ENCODE peak calls at places on chromosomes 2 and 18, in four cellular contexts. U is K562, Y is HepG2, A is GM12878. I is an unnamed sample.

GRCh38 chr2:33068261-33068660 is 121.5 kb downstream of the LTBP1 start:
- DNase-seq in U (no peak), Y (no peak), A (no peak), I (no peak)

GRCh38 chr18:45617284-45617683 is 2.0 kb downstream of the SLC14A2 start:
- DNase-seq in U (peak), Y (no peak), A (no peak), I (no peak)

GRCh38 chr2:240351826-240352426 is 83.5 kb upstream of the GPC1 start:
- DNase-seq in U (no peak), Y (no peak), A (no peak), I (no peak)

GRCh38 chr2:73825408-73825807 is 3.4 kb upstream of the STAMBP start:
- DNase-seq in U (no peak), Y (no peak), A (no peak), I (no peak)

GRCh38 chr2:238994876-238995275 is 147.0 kb downstream of the TWIST2 start:
- DNase-seq in U (no peak), Y (no peak), A (no peak), I (no peak)

GRCh38 chr2:126900646-126901319 is 2.1 kb downstream of the TEX51 start:
- DNase-seq in U (no peak), Y (no peak), A (no peak), I (no peak)

GRCh38 chr2:72340665-72341064 is 193.0 kb upstream of the CYP26B1 start:
- DNase-seq in U (no peak), Y (no peak), A (no peak), I (no peak)

GRCh38 chr2:8581601-8582041 is 100.2 kb upstream of the ID2 start:
- DNase-seq in U (no peak), Y (peak), A (no peak), I (no peak)

GRCh38 chr2:99481941-99482340 is 7.9 kb downstream of the REV1 start:
- DNase-seq in U (no peak), Y (peak), A (no peak), I (peak)

GRCh38 chr2:201126308-201127127 is 10.6 kb downstream of the CFLAR start:
- DNase-seq in U (no peak), Y (no peak), A (no peak), I (no peak)

GRCh38 chr2:225462945-225463344 is 63.4 kb downstream of the NYAP2 start:
- DNase-seq in U (no peak), Y (no peak), A (no peak), I (no peak)

GRCh38 chr2:168593713-168594112 is 137.6 kb downstream of the CERS6 start:
- DNase-seq in U (no peak), Y (no peak), A (no peak), I (no peak)

GRCh38 chr18:45782662-45783061 is 42.8 kb upstream of the SIGLEC15 start:
- DNase-seq in U (no peak), Y (no peak), A (no peak), I (no peak)

GRCh38 chr2:18339326-18339725 is 221.1 kb downstream of the RDH14 start:
- DNase-seq in U (no peak), Y (no peak), A (no peak), I (no peak)

GRCh38 chr2:69216535-69217332 is 170.3 kb downstream of the GFPT1 start:
- DNase-seq in U (no peak), Y (peak), A (no peak), I (no peak)

GRCh38 chr18:76005632-76006031 is 489.4 kb downstream of the ZNF516 start:
- DNase-seq in U (no peak), Y (no peak), A (no peak), I (no peak)

GRCh38 chr2:199956062-199956380 is 639 bp downstream of the MAIP1 start:
- DNase-seq in U (no peak), Y (no peak), A (no peak), I (no peak)

GRCh38 chr18:79965119-79965902 is 868 bp downstream of the HSBP1L1 start:
- DNase-seq in U (no peak), Y (peak), A (no peak), I (peak)

GRCh38 chr2:75896779-75897366 is 186.2 kb upstream of the GCFC2 start:
- DNase-seq in U (peak), Y (peak), A (no peak), I (peak)

DNA sequence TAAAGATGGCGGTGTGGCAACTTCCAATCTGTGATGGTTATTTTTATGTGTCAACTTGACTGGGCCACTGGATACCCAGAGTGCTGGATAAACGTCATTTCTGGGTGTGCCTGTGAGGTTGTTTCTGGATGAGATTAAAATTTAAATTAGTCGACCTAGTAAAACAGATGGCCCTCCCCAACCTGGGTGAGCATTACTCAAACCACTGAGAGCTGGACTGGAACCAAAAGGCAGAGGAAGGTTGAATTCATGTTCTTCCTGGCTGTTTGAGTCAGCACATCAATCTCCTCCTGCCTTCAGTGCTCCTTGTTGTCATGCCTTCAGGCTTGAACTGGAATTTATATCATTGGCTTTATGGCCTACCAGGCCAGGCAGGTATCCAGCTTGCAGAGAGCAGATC is 190.8 kb upstream of the RGPD4 start:
- DNase-seq in U (no peak), Y (no peak), A (no peak), I (no peak)
- TF ChIP-seq TARDBP in U (no peak), Y (no peak), A (no peak), I (no peak)

GRCh38 chr2:223654384-223654915 is 52.3 kb upstream of the SCG2 start:
- DNase-seq in U (no peak), Y (no peak), A (no peak), I (no peak)
- TF ChIP-seq SP1 in U (no peak), Y (no peak), A (no peak), I (no peak)

GRCh38 chr2:218031771-218032257 is 29.0 kb upstream of the TNS1 start:
- DNase-seq in U (no peak), Y (no peak), A (no peak), I (no peak)

GRCh38 chr2:218033590-218034496 is 31.0 kb upstream of the TNS1 start:
- DNase-seq in U (no peak), Y (no peak), A (no peak), I (no peak)

GRCh38 chr2:218033208-218033589 is 30.4 kb upstream of the TNS1 start:
- DNase-seq in U (no peak), Y (no peak), A (no peak), I (no peak)

GRCh38 chr2:218031261-218031660 is 28.5 kb upstream of the TNS1 start:
- DNase-seq in U (no peak), Y (no peak), A (no peak), I (no peak)

GRCh38 chr2:218032336-218033171 is 29.8 kb upstream of the TNS1 start:
- DNase-seq in U (no peak), Y (no peak), A (no peak), I (no peak)
- TF ChIP-seq TARDBP in U (no peak), Y (no peak), A (no peak), I (no peak)

GRCh38 chr18:34648269-34648668 is 61.8 kb upstream of the DTNA start:
- DNase-seq in U (no peak), Y (no peak), A (no peak), I (no peak)

GRCh38 chr18:34643982-34644381 is 66.1 kb upstream of the DTNA start:
- DNase-seq in U (no peak), Y (no peak), A (no peak), I (no peak)

GRCh38 chr18:34649072-34649471 is 61.0 kb upstream of the DTNA start:
- DNase-seq in U (no peak), Y (no peak), A (no peak), I (no peak)

GRCh38 chr18:34650121-34650545 is 60.0 kb upstream of the DTNA start:
- DNase-seq in U (no peak), Y (no peak), A (no peak), I (no peak)

GRCh38 chr18:34647251-34647650 is 62.8 kb upstream of the DTNA start:
- DNase-seq in U (no peak), Y (no peak), A (no peak), I (peak)
- TF ChIP-seq SP1 in U (no peak), Y (no peak), A (no peak), I (no peak)

DNA sequence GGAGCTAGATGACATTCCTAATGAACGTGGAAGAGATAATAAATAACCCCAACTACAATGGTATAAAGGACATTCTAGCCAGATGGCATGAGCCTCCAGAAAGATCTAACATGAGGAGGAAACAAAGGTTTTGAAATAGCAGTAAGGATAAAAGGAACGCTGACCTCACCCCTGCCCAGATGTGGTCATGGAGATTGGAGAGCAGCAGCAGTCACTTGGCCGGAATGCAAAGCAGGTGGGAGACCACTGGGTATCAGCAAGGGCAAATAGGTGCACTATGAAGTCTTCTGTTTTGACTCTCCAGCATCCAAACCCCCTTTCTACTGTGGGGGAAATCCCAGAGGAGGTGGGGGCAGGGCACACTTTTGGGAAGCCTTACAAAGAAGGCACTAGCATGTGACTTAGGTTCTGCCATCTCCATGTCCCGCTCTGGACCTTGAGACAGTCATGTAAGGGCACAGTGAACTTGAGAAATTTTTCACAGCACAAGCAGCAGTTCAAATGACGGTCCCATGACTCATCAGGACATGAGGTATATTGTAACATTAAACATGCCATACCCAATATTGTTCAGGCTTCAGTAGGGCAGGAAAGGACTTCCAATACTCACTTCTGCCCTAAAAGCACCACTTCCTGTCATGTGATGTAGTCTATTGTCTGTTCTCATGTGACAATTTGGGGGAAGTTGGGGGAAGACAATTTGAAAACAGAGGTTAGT is 55.2 kb downstream of the METTL4 start:
- DNase-seq in U (no peak), Y (peak), A (no peak), I (no peak)
- TF ChIP-seq TARDBP in U (no peak), Y (no peak), A (no peak), I (no peak)

GRCh38 chr2:26243643-26244478 is 571 bp downstream of the HADHA start:
- DNase-seq in U (peak), Y (no peak), A (no peak), I (peak)
- TF ChIP-seq SP1 in U (no peak), Y (no peak), A (no peak), I (no peak)

GRCh38 chr2:147398301-147398700 is 446.5 kb upstream of the ACVR2A start:
- DNase-seq in U (no peak), Y (no peak), A (no peak), I (no peak)
- TF ChIP-seq TARDBP in U (no peak), Y (no peak), A (no peak), I (no peak)